ENCODE peak calls at places on chromosome 12, in six cellular contexts. W, O, C, E, V and Q are unnamed samples.

GRCh38 chr12:74791365-74791764 is 253.7 kb downstream of the ATXN7L3B start:
- DNase-seq in W (no peak), O (no peak), C (no peak), E (no peak), V (no peak), Q (no peak)

GRCh38 chr12:54265364-54265812 is 14.5 kb downstream of the CBX5 start:
- DNase-seq in W (no peak), O (no peak), C (no peak), E (no peak), V (no peak), Q (no peak)

GRCh38 chr12:89230376-89231101 is 121.8 kb downstream of the DUSP6 start:
- DNase-seq in W (no peak), O (no peak), C (no peak), E (no peak), V (peak; percentile 61), Q (no peak)

GRCh38 chr12:3752096-3752709 is 706 bp downstream of the CRACR2A start:
- DNase-seq in W (peak; percentile 61), O (no peak), C (peak; percentile 60), E (no peak), V (peak; percentile 46), Q (peak; percentile 74)

GRCh38 chr12:33488036-33488435 is 48.4 kb upstream of the SYT10 start:
- DNase-seq in W (no peak), O (no peak), C (no peak), E (no peak), V (no peak), Q (no peak)

GRCh38 chr12:76096079-76096651 is 11.7 kb upstream of the NAP1L1 start:
- DNase-seq in W (no peak), O (no peak), C (no peak), E (no peak), V (no peak), Q (no peak)

GRCh38 chr12:92552412-92553108 is 150.2 kb upstream of the PLEKHG7 start:
- DNase-seq in W (no peak), O (no peak), C (peak; percentile 84), E (no peak), V (no peak), Q (no peak)

GRCh38 chr12:80659512-80660094 is 47.8 kb upstream of the MYF6 start:
- DNase-seq in W (no peak), O (no peak), C (no peak), E (no peak), V (no peak), Q (no peak)

GRCh38 chr12:42804928-42805327 is 215.4 kb upstream of the PRICKLE1 start:
- DNase-seq in W (no peak), O (no peak), C (no peak), E (no peak), V (no peak), Q (peak; percentile 6)

GRCh38 chr12:10128687-10129086 is 1.3 kb downstream of the CLEC7A start:
- DNase-seq in W (no peak), O (peak; percentile 22), C (no peak), E (no peak), V (peak; percentile 23), Q (peak; percentile 99)

GRCh38 chr12:107436376-107436775 is 249.2 kb upstream of the PWP1 start:
- DNase-seq in W (no peak), O (no peak), C (peak; percentile 60), E (peak; percentile 16), V (peak; percentile 72), Q (no peak)

GRCh38 chr12:122721057-122721545 is 4.5 kb upstream of the HCAR3 start:
- DNase-seq in W (no peak), O (no peak), C (no peak), E (no peak), V (no peak), Q (no peak)

GRCh38 chr12:27064397-27065342 is 17.7 kb downstream of the C12orf71 start:
- DNase-seq in W (no peak), O (no peak), C (no peak), E (no peak), V (peak; percentile 24), Q (peak; percentile 92)

GRCh38 chr12:131860472-131861260 is 32.5 kb downstream of the MMP17 start:
- DNase-seq in W (no peak), O (no peak), C (peak; percentile 83), E (peak; percentile 68), V (peak; percentile 87), Q (peak; percentile 70)

GRCh38 chr12:44616385-44616784 is 259.7 kb downstream of the NELL2 start:
- DNase-seq in W (no peak), O (no peak), C (no peak), E (no peak), V (no peak), Q (no peak)

GRCh38 chr12:86134571-86134970 is 121.6 kb downstream of the MGAT4C start:
- DNase-seq in W (no peak), O (no peak), C (peak; percentile 35), E (no peak), V (peak; percentile 5), Q (no peak)